ENCODE peak calls at places on chromosomes 12 and 14, in five cellular contexts. X, I, Y, N and H are unnamed samples. For H3K4me1, the result is how much of the 10 kb centered on the place peaks cover.

GRCh38 chr12:85985996-85986395 is 111.9 kb downstream of the NTS start:
- DNase-seq in N (no peak), Y (no peak), I (no peak), X (no peak), H (no peak)

GRCh38 chr12:42643881-42644579 is 54.5 kb upstream of the PRICKLE1 start:
- DNase-seq in I (no peak), Y (peak), N (no peak), X (no peak), H (no peak)

GRCh38 chr14:106841701-106842100 is 1315.3 kb downstream of the TMEM121 start:
- DNase-seq in X (no peak), I (no peak), Y (no peak), N (no peak), H (no peak)

GRCh38 chr12:98137278-98137677 is 378.1 kb upstream of the TMPO start:
- DNase-seq in N (no peak), Y (no peak), X (no peak), I (no peak), H (no peak)

GRCh38 chr12:104596876-104597833 is 140.4 kb downstream of the CHST11 start:
- DNase-seq in Y (peak), X (no peak), I (peak), N (no peak), H (no peak)

GRCh38 chr14:36997843-36998242 is 174.6 kb downstream of the SLC25A21 start:
- DNase-seq in Y (no peak), I (no peak), N (no peak), X (no peak), H (no peak)

GRCh38 chr14:104650057-104650980 is 39.1 kb upstream of the INF2 start:
- DNase-seq in N (peak), Y (peak), I (no peak), X (peak), H (no peak)

GRCh38 chr14:67919259-67919658 is 99.7 kb downstream of the RAD51B start:
- DNase-seq in N (no peak), I (no peak), Y (peak), X (no peak), H (no peak)

GRCh38 chr12:124551268-124552144 is 15.9 kb downstream of the NCOR2 start:
- DNase-seq in Y (peak), N (peak), X (no peak), I (no peak), H (no peak)

GRCh38 chr12:102811125-102811737 is 105.8 kb downstream of the PAH start:
- DNase-seq in N (no peak), X (peak), I (no peak), Y (peak), H (no peak)

GRCh38 chr14:54329082-54329695 is 67.6 kb upstream of the CDKN3 start:
- DNase-seq in X (peak), Y (peak), I (no peak), N (peak), H (no peak)

GRCh38 chr12:41510470-41510869 is 322.4 kb downstream of the PDZRN4 start:
- DNase-seq in X (no peak), I (no peak), N (no peak), Y (no peak), H (no peak)

GRCh38 chr12:47558625-47559345 is 147.0 kb downstream of the RPAP3 start:
- DNase-seq in X (no peak), I (no peak), Y (no peak), N (no peak), H (no peak)

GRCh38 chr14:73239463-73240241 is 2.3 kb downstream of the PAPLN start:
- DNase-seq in Y (peak), I (peak), N (no peak), X (no peak), H (peak)

GRCh38 chr14:29709490-29709889 is 218.2 kb downstream of the PRKD1 start:
- DNase-seq in I (no peak), N (no peak), X (no peak), Y (peak), H (no peak)

GRCh38 chr12:65881348-65881961 is 57.2 kb downstream of the HMGA2 start:
- DNase-seq in X (no peak), Y (peak), N (peak), I (no peak), H (no peak)

GRCh38 chr14:91837076-91837475 is 30.3 kb downstream of the TC2N start:
- DNase-seq in Y (no peak), N (no peak), I (no peak), X (no peak), H (no peak)
- H3K27ac ChIP-seq in Y (no peak), N (peak), I (peak), X (peak), H (no peak)

DNA sequence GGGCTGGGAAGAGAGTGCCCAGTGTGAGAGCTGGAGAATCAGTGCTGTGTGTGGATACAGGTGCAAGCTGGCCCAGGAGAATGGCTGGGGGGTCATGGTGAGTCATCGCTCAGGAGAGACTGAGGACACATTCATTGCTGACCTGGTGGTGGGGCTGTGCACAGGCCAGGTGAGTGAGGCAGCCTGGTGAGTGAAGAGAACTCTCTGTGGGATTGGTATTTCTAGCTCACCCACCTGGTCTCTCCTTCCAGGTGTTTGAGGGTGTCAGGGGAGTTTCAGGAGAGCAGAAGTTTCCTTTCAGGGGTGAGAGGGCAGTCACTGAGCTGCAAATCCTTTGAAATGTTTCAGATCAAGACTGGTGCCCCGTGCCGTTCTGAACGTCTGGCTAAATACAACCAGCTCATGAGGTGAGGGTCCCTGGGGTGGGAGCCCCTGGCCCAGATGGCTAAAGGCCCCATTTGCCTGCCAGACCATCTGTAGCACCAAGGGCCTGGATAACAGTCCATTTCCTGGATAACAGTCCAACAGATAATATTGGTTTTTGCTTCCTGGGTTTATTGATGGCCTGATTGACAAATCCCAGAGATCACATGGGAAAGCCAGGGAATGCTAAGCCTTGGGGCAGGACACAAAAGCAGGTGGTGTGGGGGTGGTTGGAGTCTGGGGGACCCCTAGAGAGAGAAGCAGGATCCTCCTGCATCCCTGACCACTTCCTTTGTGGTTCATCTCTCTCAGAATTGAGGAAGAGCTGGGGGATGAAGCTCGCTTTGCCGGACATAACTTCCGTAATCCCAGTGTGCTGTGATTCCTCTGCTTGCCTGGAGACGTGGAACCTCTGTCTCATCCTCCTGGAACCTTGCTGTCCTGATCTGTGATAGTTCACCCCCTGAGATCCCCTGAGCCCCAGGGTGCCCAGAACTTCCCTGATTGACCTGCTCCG is 5.5 kb upstream of the ATN1 start:
- DNase-seq in I (no peak), Y (peak), X (no peak), N (no peak), H (no peak)
- H3K4me3 ChIP-seq in I (no peak), Y (no peak), X (no peak), N (no peak), H (no peak)

DNA sequence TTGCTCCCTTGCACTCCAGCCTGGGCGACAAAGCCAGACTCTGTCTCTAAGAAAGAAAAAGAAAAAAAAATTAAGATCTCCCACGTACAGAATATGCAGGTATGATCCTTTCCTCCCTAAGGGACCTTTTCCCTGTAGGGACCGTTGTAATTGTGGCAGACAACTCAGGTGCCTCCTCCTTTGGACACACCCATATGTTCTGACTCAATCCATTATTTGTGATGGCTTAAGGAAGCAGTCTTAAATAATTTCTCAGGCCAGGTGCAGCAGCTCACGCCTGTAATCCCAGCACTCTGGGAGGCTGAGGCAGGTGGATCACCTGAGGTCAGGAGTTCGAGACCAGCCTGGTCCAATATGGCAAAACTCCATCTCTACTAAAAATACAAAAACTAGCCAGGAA is 53.1 kb downstream of the TMCC3 start:
- DNase-seq in N (no peak), Y (no peak), X (no peak), I (no peak), H (no peak)
- H3K4me1 ChIP-seq in N (under half), Y (under half), X (under half), I (under half), H (under half)

GRCh38 chr14:34426313-34427295 is 35.4 kb downstream of the SPTSSA start:
- DNase-seq in X (no peak), I (no peak), Y (no peak), N (peak), H (no peak)

GRCh38 chr14:34420547-34421150 is 41.4 kb downstream of the SPTSSA start:
- DNase-seq in N (no peak), X (no peak), Y (no peak), I (no peak), H (no peak)

GRCh38 chr14:34423445-34423844 is 38.6 kb downstream of the SPTSSA start:
- DNase-seq in Y (no peak), I (no peak), N (no peak), X (no peak), H (no peak)

GRCh38 chr14:34425095-34425851 is 36.8 kb downstream of the SPTSSA start:
- DNase-seq in N (no peak), X (no peak), Y (peak), I (no peak), H (no peak)

GRCh38 chr14:34424488-34424887 is 37.6 kb downstream of the SPTSSA start:
- DNase-seq in I (no peak), Y (no peak), N (no peak), X (no peak), H (no peak)
- H3K27ac ChIP-seq in I (no peak), Y (no peak), N (no peak), X (no peak), H (no peak)

GRCh38 chr12:31518680-31519227 is 72.2 kb downstream of the DENND5B start:
- DNase-seq in X (peak), N (no peak), Y (peak), I (no peak), H (peak)
- H3K4me3 ChIP-seq in X (peak), N (no peak), Y (no peak), I (no peak), H (no peak)

GRCh38 chr12:118310320-118310719 is 62.4 kb downstream of the TAOK3 start:
- DNase-seq in Y (no peak), X (no peak), N (no peak), I (no peak), H (no peak)

GRCh38 chr12:118304093-118304492 is 68.6 kb downstream of the TAOK3 start:
- DNase-seq in X (no peak), N (no peak), I (no peak), Y (no peak), H (no peak)

GRCh38 chr12:118302053-118302452 is 70.7 kb downstream of the TAOK3 start:
- DNase-seq in N (no peak), X (no peak), I (no peak), Y (no peak), H (peak)

GRCh38 chr12:118311666-118312065 is 61.0 kb downstream of the TAOK3 start:
- DNase-seq in N (no peak), Y (no peak), X (no peak), I (no peak), H (no peak)

DNA sequence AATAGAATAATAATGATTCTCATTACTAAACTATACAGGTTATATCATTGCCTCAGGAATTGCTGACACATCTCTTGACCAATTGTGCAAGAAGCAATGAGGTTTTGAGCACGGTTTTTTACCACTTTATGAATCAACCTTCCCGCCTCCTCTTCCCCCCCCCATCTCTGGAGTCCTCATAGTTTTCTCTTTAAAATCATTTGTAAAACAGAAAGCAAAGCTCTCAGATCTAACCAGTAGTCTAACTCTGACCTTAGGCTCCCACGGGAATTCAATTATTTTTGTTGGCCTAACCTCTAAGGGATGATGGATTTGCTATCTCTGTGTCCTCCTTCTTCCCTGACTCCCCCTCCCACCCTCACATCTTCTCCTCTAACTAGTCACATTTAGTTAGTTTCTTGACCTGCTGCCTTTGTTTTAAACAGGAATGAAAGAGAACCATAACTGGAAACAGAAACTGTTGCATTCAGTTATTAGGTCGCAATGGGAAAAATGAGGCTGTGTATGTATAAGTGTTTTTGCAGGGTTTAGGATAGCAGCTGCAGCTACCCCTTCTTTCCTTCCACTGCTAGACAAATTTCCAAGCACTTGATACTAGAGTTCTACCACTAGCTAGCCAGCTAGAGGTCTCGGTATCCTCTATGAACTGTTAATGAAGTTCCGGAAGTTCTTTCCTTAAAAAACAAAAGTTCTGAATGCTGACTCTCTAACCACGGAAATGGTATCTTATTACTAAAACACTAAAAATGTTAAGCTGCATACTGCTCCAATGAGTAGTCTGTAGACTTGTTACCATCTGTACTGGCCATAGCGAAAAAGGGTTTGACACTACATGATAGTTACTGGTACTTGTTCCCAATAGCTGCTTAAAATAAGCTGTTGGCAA is 65.4 kb downstream of the TAOK3 start:
- DNase-seq in Y (no peak), N (no peak), X (no peak), I (no peak), H (no peak)
- H3K4me1 ChIP-seq in Y (under half), N (under half), X (under half), I (under half), H (under half)